ENCODE peak calls at places on chromosomes 11 and 22, in four cellular contexts. F is A549, P is stomach, O is HCT116. C is an unnamed sample.

GRCh38 chr11:116513278-116513823 is 259.4 kb downstream of the BUD13 start:
- DNase-seq in F (no peak), P (no peak), O (no peak), C (no peak)

GRCh38 chr11:71563401-71563800 is 2.0 kb upstream of the KRTAP5-10 start:
- DNase-seq in F (peak; percentile 68), P (no peak), O (peak; percentile 51), C (peak; percentile 40)

GRCh38 chr11:27183672-27184457 is 143.2 kb downstream of the BBOX1 start:
- DNase-seq in F (peak; percentile 78), P (peak; percentile 62), O (peak; percentile 51), C (no peak)

GRCh38 chr11:64078294-64078693 is 42.6 kb downstream of the FLRT1 start:
- DNase-seq in F (no peak), P (no peak), O (no peak), C (no peak)

GRCh38 chr11:134643519-134644042 is 231.5 kb upstream of the B3GAT1 start:
- DNase-seq in F (no peak), P (no peak), O (no peak), C (no peak)

GRCh38 chr11:96145163-96145585 is 197.8 kb downstream of the MAML2 start:
- DNase-seq in F (peak; percentile 26), P (no peak), O (no peak), C (no peak)

GRCh38 chr11:119491753-119492455 is 68.9 kb upstream of the THY1 start:
- DNase-seq in F (no peak), P (no peak), O (no peak), C (no peak)

GRCh38 chr22:17929909-17930308 is 94.5 kb downstream of the MICAL3 start:
- DNase-seq in F (no peak), P (no peak), O (no peak), C (no peak)

GRCh38 chr22:25334091-25334490 is 114.7 kb downstream of the CRYBB2 start:
- DNase-seq in F (peak; percentile 19), P (peak; percentile 72), O (peak; percentile 36), C (no peak)

GRCh38 chr22:17884084-17884483 is 109.8 kb upstream of the BID start:
- DNase-seq in F (no peak), P (no peak), O (no peak), C (no peak)

GRCh38 chr22:38305481-38306448 is 11.5 kb downstream of the CSNK1E start:
- DNase-seq in F (no peak), P (no peak), O (no peak), C (no peak)

GRCh38 chr11:91459840-91460239 is 764.8 kb upstream of the FAT3 start:
- DNase-seq in F (no peak), P (no peak), O (no peak), C (no peak)

GRCh38 chr11:65532388-65533064 is 7.6 kb downstream of the SCYL1 start:
- DNase-seq in F (no peak), P (no peak), O (no peak), C (no peak)

GRCh38 chr11:120040136-120040840 is 97.6 kb downstream of the TRIM29 start:
- DNase-seq in F (no peak), P (no peak), O (no peak), C (no peak)

GRCh38 chr11:17544181-17544622 is at the start of gene USH1C:
- DNase-seq in F (peak; percentile 44), P (peak; percentile 72), O (peak; percentile 29), C (no peak)
- TF ChIP-seq POLR2A in F (no peak), P (no peak), O (no peak), C (no peak)

GRCh38 chr11:926341-926916 is 759 bp downstream of the AP2A2 start:
- DNase-seq in F (peak; percentile 43), P (no peak), O (peak; percentile 10), C (peak; percentile 81)

GRCh38 chr11:924406-925157 is 1.1 kb upstream of the AP2A2 start:
- DNase-seq in F (no peak), P (no peak), O (no peak), C (no peak)

GRCh38 chr11:925158-925495 is 543 bp upstream of the AP2A2 start:
- DNase-seq in F (no peak), P (no peak), O (no peak), C (no peak)

GRCh38 chr11:923691-924405 is 1.8 kb upstream of the AP2A2 start:
- DNase-seq in F (no peak), P (no peak), O (no peak), C (no peak)

GRCh38 chr11:925496-926301 is at the start of gene AP2A2:
- DNase-seq in F (peak; percentile 90), P (peak; percentile 92), O (peak; percentile 62), C (peak; percentile 94)
- TF ChIP-seq POLR2A in F (peak; percentile 84), P (no peak), O (no peak), C (peak; percentile 93)

GRCh38 chr11:3199537-3200295 is 18.9 kb downstream of the MRGPRG start:
- DNase-seq in F (no peak), P (no peak), O (no peak), C (no peak)
- TF ChIP-seq POLR2A in F (no peak), P (no peak), O (no peak), C (no peak)

DNA sequence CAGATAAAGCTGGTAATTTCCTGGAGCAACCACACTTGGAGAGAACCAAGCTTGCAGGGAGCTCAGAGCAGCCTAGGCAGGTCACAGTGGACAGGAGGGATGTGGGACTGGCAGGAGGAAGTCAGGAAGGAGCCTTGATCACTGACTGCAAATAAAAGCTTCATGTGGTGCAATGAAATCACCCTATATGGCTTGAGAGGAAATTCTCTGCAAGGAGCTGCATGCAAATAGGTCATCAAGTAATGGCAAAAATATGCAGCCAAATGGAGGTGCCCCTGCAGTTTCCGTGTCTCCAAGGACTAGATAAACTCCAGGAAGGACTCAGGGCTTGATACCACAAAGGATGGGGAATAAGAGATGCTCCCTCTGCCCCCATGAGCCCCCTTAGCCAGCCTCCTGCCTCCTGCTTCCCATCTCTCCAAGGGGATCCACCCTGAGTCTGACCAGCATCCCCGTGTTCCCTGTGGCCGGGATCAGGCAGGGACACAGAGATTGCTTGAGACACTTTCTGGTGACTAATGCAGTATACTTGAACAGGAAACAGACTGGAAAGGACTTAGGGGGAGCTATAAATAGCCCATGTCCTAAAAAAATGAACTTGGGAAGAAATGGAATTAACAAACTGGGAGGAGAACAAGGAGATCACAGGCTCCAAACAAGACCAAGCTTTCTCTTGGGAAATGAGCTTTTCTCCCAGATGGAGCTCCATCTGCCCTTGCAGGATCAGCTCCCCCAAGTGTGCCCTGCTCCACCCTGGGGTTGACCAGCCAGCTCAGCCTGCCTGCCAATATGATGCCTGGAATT is 23.9 kb upstream of the MICAL2 start:
- DNase-seq in F (peak; percentile 92), P (peak; percentile 57), O (peak; percentile 63), C (no peak)
- TF ChIP-seq POLR2A in F (peak; percentile 4), P (no peak), O (no peak), C (peak; percentile 31)

DNA sequence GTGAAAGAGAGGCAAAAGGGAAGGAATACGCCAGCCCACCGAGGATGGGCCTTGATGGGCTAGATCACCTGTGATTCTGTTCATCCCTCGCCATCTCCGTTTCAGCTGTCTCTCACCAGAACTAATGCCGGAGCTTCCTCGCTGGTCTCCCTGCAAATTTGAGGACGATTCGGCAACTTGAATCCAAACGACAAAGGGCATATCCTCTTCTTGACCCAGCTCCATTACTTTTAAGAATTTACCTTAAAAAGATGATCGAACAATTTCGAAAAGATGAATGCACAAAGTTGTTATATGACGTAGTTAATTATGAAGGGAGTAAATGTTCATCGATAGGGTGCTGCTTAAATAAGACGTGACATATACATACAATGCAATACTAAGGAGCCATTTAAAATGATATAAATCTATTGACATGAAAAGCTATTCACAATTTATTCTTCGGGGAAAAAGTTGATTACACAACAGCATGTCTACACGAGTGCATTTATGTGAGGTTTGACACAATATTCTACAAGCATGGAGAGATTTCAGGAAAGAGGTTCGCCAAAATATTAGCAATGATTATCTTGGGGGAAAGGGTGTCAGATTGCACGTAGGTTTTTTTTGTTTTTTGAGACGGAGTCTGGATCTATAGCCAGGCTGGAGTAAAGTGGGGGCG is 937 bp upstream of the FAM168A start:
- DNase-seq in F (no peak), P (no peak), O (no peak), C (no peak)
- TF ChIP-seq POLR2A in F (no peak), P (no peak), O (no peak), C (no peak)